ENCODE peak calls at places on chromosomes 2 and 18, in ten cellular contexts. One of them, this sample, is unnamed.

GRCh38 chr2:54947121-54947520 is 103.1 kb downstream of the RTN4 start:
- DNase-seq in IMR-90: no peak
- DNase-seq in suprapubic skin: no peak
- DNase-seq in HCT116: no peak
- DNase-seq in ovary: no peak
- DNase-seq in spleen: no peak
- DNase-seq in H1: no peak
- DNase-seq in body of pancreas: no peak
- DNase-seq in tibial nerve: no peak
- DNase-seq in Peyer's patch: no peak
- DNase-seq in this sample: no peak

GRCh38 chr2:69801745-69802144 is 27.7 kb upstream of the GMCL1 start:
- DNase-seq in spleen: no peak
- DNase-seq in IMR-90: no peak
- DNase-seq in body of pancreas: no peak
- DNase-seq in H1: peak; percentile 38
- DNase-seq in HCT116: no peak
- DNase-seq in suprapubic skin: no peak
- DNase-seq in tibial nerve: no peak
- DNase-seq in Peyer's patch: no peak
- DNase-seq in ovary: no peak
- DNase-seq in this sample: no peak

GRCh38 chr2:40364143-40364903 is 87.6 kb downstream of the SLC8A1 start:
- DNase-seq in IMR-90: peak; percentile 44
- DNase-seq in spleen: no peak
- DNase-seq in Peyer's patch: no peak
- DNase-seq in HCT116: no peak
- DNase-seq in tibial nerve: peak; percentile 48
- DNase-seq in suprapubic skin: no peak
- DNase-seq in ovary: no peak
- DNase-seq in H1: no peak
- DNase-seq in body of pancreas: no peak
- DNase-seq in this sample: no peak

GRCh38 chr18:43952398-43952797 is 675.1 kb upstream of the SYT4 start:
- DNase-seq in suprapubic skin: no peak
- DNase-seq in IMR-90: no peak
- DNase-seq in HCT116: no peak
- DNase-seq in tibial nerve: no peak
- DNase-seq in Peyer's patch: no peak
- DNase-seq in body of pancreas: no peak
- DNase-seq in H1: no peak
- DNase-seq in ovary: no peak
- DNase-seq in spleen: no peak
- DNase-seq in this sample: no peak

GRCh38 chr2:8002765-8003393 is 679.0 kb upstream of the ID2 start:
- DNase-seq in suprapubic skin: no peak
- DNase-seq in Peyer's patch: no peak
- DNase-seq in spleen: no peak
- DNase-seq in ovary: no peak
- DNase-seq in body of pancreas: no peak
- DNase-seq in H1: no peak
- DNase-seq in HCT116: no peak
- DNase-seq in tibial nerve: no peak
- DNase-seq in IMR-90: no peak
- DNase-seq in this sample: no peak

GRCh38 chr2:191105082-191105481 is 45.7 kb downstream of the STAT4 start:
- DNase-seq in ovary: no peak
- DNase-seq in HCT116: no peak
- DNase-seq in suprapubic skin: no peak
- DNase-seq in H1: no peak
- DNase-seq in Peyer's patch: no peak
- DNase-seq in IMR-90: peak; percentile 33
- DNase-seq in tibial nerve: no peak
- DNase-seq in spleen: no peak
- DNase-seq in body of pancreas: no peak
- DNase-seq in this sample: no peak

GRCh38 chr2:190079160-190079559 is 16.6 kb upstream of the MSTN start:
- DNase-seq in spleen: no peak
- DNase-seq in H1: no peak
- DNase-seq in body of pancreas: no peak
- DNase-seq in ovary: no peak
- DNase-seq in IMR-90: no peak
- DNase-seq in Peyer's patch: no peak
- DNase-seq in tibial nerve: no peak
- DNase-seq in HCT116: no peak
- DNase-seq in suprapubic skin: no peak
- DNase-seq in this sample: no peak

GRCh38 chr2:23541453-23542334 is 156.7 kb downstream of the KLHL29 start:
- DNase-seq in Peyer's patch: no peak
- DNase-seq in suprapubic skin: no peak
- DNase-seq in IMR-90: no peak
- DNase-seq in body of pancreas: no peak
- DNase-seq in H1: no peak
- DNase-seq in tibial nerve: peak; percentile 48
- DNase-seq in ovary: no peak
- DNase-seq in spleen: no peak
- DNase-seq in HCT116: no peak
- DNase-seq in this sample: peak; percentile 20

GRCh38 chr2:119701352-119701751 is 22.4 kb downstream of the TMEM177 start:
- DNase-seq in IMR-90: no peak
- DNase-seq in spleen: no peak
- DNase-seq in body of pancreas: no peak
- DNase-seq in H1: no peak
- DNase-seq in suprapubic skin: no peak
- DNase-seq in ovary: no peak
- DNase-seq in tibial nerve: no peak
- DNase-seq in HCT116: no peak
- DNase-seq in Peyer's patch: no peak
- DNase-seq in this sample: no peak

GRCh38 chr2:230582851-230583283 is 129.8 kb upstream of the CAB39 start:
- DNase-seq in tibial nerve: no peak
- DNase-seq in ovary: no peak
- DNase-seq in IMR-90: peak; percentile 21
- DNase-seq in Peyer's patch: no peak
- DNase-seq in suprapubic skin: no peak
- DNase-seq in spleen: no peak
- DNase-seq in HCT116: no peak
- DNase-seq in H1: no peak
- DNase-seq in body of pancreas: no peak
- DNase-seq in this sample: no peak

GRCh38 chr2:81007104-81007503 is 702.6 kb upstream of the LRRTM1 start:
- DNase-seq in body of pancreas: no peak
- DNase-seq in IMR-90: no peak
- DNase-seq in Peyer's patch: no peak
- DNase-seq in H1: no peak
- DNase-seq in ovary: no peak
- DNase-seq in suprapubic skin: no peak
- DNase-seq in spleen: no peak
- DNase-seq in tibial nerve: no peak
- DNase-seq in HCT116: peak; percentile 4
- DNase-seq in this sample: no peak

GRCh38 chr2:205372141-205372540 is 310.2 kb upstream of the NRP2 start:
- DNase-seq in IMR-90: peak; percentile 60
- DNase-seq in body of pancreas: no peak
- DNase-seq in suprapubic skin: no peak
- DNase-seq in Peyer's patch: no peak
- DNase-seq in H1: no peak
- DNase-seq in spleen: no peak
- DNase-seq in ovary: no peak
- DNase-seq in HCT116: no peak
- DNase-seq in tibial nerve: no peak
- DNase-seq in this sample: no peak

GRCh38 chr2:74010087-74010541 is 25.4 kb downstream of the TET3 start:
- DNase-seq in tibial nerve: no peak
- DNase-seq in body of pancreas: peak; percentile 82
- DNase-seq in Peyer's patch: no peak
- DNase-seq in H1: no peak
- DNase-seq in HCT116: no peak
- DNase-seq in suprapubic skin: no peak
- DNase-seq in IMR-90: no peak
- DNase-seq in ovary: peak; percentile 51
- DNase-seq in spleen: peak; percentile 48
- DNase-seq in this sample: no peak

GRCh38 chr2:229270551-229271410 is at the start of gene PID1:
- DNase-seq in body of pancreas: peak; percentile 23
- DNase-seq in suprapubic skin: peak; percentile 76
- DNase-seq in Peyer's patch: peak; percentile 67
- DNase-seq in ovary: peak; percentile 68
- DNase-seq in H1: peak; percentile 71
- DNase-seq in spleen: peak; percentile 75
- DNase-seq in HCT116: no peak
- DNase-seq in tibial nerve: no peak
- DNase-seq in IMR-90: peak; percentile 5
- DNase-seq in this sample: no peak

GRCh38 chr2:229268626-229269025 is 2.5 kb downstream of the PID1 start:
- DNase-seq in body of pancreas: no peak
- DNase-seq in H1: no peak
- DNase-seq in HCT116: no peak
- DNase-seq in ovary: no peak
- DNase-seq in suprapubic skin: no peak
- DNase-seq in spleen: no peak
- DNase-seq in tibial nerve: no peak
- DNase-seq in IMR-90: peak; percentile 13
- DNase-seq in Peyer's patch: no peak
- DNase-seq in this sample: no peak

GRCh38 chr2:229269146-229269545 is 1.9 kb downstream of the PID1 start:
- DNase-seq in suprapubic skin: no peak
- DNase-seq in spleen: no peak
- DNase-seq in tibial nerve: no peak
- DNase-seq in H1: no peak
- DNase-seq in Peyer's patch: no peak
- DNase-seq in body of pancreas: no peak
- DNase-seq in IMR-90: no peak
- DNase-seq in ovary: no peak
- DNase-seq in HCT116: no peak
- DNase-seq in this sample: no peak

GRCh38 chr2:229273384-229274338 is 2.6 kb upstream of the PID1 start:
- DNase-seq in tibial nerve: peak; percentile 72
- DNase-seq in spleen: no peak
- DNase-seq in body of pancreas: peak; percentile 52
- DNase-seq in IMR-90: peak; percentile 67
- DNase-seq in Peyer's patch: peak; percentile 68
- DNase-seq in H1: peak; percentile 65
- DNase-seq in HCT116: peak; percentile 81
- DNase-seq in ovary: peak; percentile 40
- DNase-seq in suprapubic skin: no peak
- DNase-seq in this sample: peak; percentile 54

GRCh38 chr2:229269986-229270385 is 1.1 kb downstream of the PID1 start:
- DNase-seq in HCT116: no peak
- DNase-seq in IMR-90: no peak
- DNase-seq in H1: no peak
- DNase-seq in spleen: no peak
- DNase-seq in Peyer's patch: no peak
- DNase-seq in body of pancreas: no peak
- DNase-seq in tibial nerve: no peak
- DNase-seq in ovary: no peak
- DNase-seq in suprapubic skin: no peak
- DNase-seq in this sample: no peak
- TF ChIP-seq CTCF in HCT116: no peak
- TF ChIP-seq CTCF in IMR-90: no peak
- TF ChIP-seq CTCF in H1: no peak
- TF ChIP-seq CTCF in spleen: no peak
- TF ChIP-seq CTCF in Peyer's patch: no peak
- TF ChIP-seq CTCF in body of pancreas: no peak
- TF ChIP-seq CTCF in tibial nerve: no peak
- TF ChIP-seq CTCF in ovary: no peak
- TF ChIP-seq CTCF in suprapubic skin: no peak
- TF ChIP-seq CTCF in this sample: no peak

DNA sequence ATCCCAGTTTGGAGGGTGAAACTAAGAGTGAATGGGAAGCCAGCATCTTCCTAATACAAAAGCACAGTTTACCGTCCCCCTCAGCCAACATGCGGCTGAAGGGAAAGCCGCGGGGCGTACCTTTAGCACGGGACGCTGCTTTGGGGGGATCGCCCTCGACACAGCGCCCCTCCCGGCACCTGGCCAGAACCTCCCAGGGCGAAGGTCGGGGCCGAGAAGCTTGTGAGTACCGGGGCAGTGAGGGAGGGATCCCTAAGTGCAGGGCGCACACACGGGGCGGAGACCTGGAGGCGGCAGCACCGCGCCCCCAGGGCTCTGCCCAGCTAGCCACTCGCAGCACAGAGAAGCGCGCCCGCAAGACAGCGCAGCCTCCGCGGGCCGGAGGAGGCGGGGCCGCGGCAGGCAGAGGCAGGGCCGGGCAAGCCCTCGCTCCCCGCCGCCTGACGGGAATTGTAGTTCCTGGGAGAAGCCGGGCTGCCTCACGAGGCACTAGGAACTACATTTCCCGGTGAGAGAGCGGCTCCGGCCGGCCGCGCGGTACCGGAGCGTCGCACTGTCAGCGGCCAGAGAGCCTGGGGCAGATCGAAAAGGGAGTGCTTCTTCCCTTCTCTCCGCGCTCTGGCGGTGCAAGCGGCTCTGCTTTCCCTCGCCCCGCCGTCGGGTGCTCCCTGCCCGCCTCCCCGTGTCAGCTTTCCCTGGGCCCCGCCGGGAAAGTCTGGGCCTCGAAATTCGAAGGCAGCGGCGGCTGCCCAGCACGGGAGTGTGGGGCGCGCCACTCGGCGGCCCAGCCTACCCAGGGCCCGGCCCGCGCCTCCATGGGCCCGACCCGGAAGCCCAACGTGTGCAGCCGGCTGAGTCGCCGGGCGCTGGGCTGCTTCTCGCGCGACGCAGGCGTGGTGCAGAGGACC is at the start of the genes DCAF17 and METTL8:
- DNase-seq in H1: peak; percentile 91
- DNase-seq in HCT116: peak; percentile 87
- DNase-seq in Peyer's patch: peak; percentile 96
- DNase-seq in ovary: peak; percentile 94
- DNase-seq in body of pancreas: peak; percentile 96
- DNase-seq in suprapubic skin: peak; percentile 95
- DNase-seq in IMR-90: peak; percentile 94
- DNase-seq in tibial nerve: peak; percentile 85
- DNase-seq in spleen: peak; percentile 100
- DNase-seq in this sample: peak; percentile 100
- TF ChIP-seq POLR2A in H1: peak; percentile 64
- TF ChIP-seq POLR2A in HCT116: peak; percentile 61
- TF ChIP-seq POLR2A in Peyer's patch: peak; percentile 73
- TF ChIP-seq POLR2A in ovary: peak; percentile 35
- TF ChIP-seq POLR2A in body of pancreas: peak; percentile 94
- TF ChIP-seq POLR2A in suprapubic skin: peak; percentile 56
- TF ChIP-seq POLR2A in IMR-90: peak; percentile 55
- TF ChIP-seq POLR2A in tibial nerve: peak; percentile 51
- TF ChIP-seq POLR2A in spleen: no peak
- TF ChIP-seq POLR2A in this sample: peak; percentile 72

GRCh38 chr2:1886405-1886992 is 142.2 kb upstream of the PXDN start:
- DNase-seq in Peyer's patch: peak; percentile 63
- DNase-seq in IMR-90: peak; percentile 66
- DNase-seq in tibial nerve: peak; percentile 63
- DNase-seq in spleen: no peak
- DNase-seq in H1: peak; percentile 86
- DNase-seq in HCT116: peak; percentile 47
- DNase-seq in body of pancreas: peak; percentile 77
- DNase-seq in suprapubic skin: no peak
- DNase-seq in ovary: no peak
- DNase-seq in this sample: peak; percentile 65
- TF ChIP-seq CTCF in Peyer's patch: peak; percentile 13
- TF ChIP-seq CTCF in IMR-90: peak; percentile 63
- TF ChIP-seq CTCF in tibial nerve: peak; percentile 44
- TF ChIP-seq CTCF in spleen: peak; percentile 63
- TF ChIP-seq CTCF in H1: peak; percentile 74
- TF ChIP-seq CTCF in HCT116: peak; percentile 82
- TF ChIP-seq CTCF in body of pancreas: peak; percentile 74
- TF ChIP-seq CTCF in suprapubic skin: peak; percentile 63
- TF ChIP-seq CTCF in ovary: no peak
- TF ChIP-seq CTCF in this sample: peak; percentile 93

GRCh38 chr2:181876614-181877063 is 14.9 kb upstream of the ITPRID2 start:
- DNase-seq in tibial nerve: no peak
- DNase-seq in H1: no peak
- DNase-seq in spleen: no peak
- DNase-seq in suprapubic skin: no peak
- DNase-seq in Peyer's patch: no peak
- DNase-seq in HCT116: peak; percentile 99
- DNase-seq in body of pancreas: no peak
- DNase-seq in IMR-90: peak; percentile 68
- DNase-seq in ovary: no peak
- DNase-seq in this sample: peak; percentile 23
- TF ChIP-seq POLR2A in tibial nerve: no peak
- TF ChIP-seq POLR2A in H1: no peak
- TF ChIP-seq POLR2A in spleen: no peak
- TF ChIP-seq POLR2A in suprapubic skin: no peak
- TF ChIP-seq POLR2A in Peyer's patch: peak; percentile 53
- TF ChIP-seq POLR2A in HCT116: no peak
- TF ChIP-seq POLR2A in body of pancreas: no peak
- TF ChIP-seq POLR2A in IMR-90: no peak
- TF ChIP-seq POLR2A in ovary: no peak
- TF ChIP-seq POLR2A in this sample: no peak

This sample was measured in NB4.